ENCODE peak calls at places on chromosomes 7 and 10, in five cellular contexts. N is A549, L is K562, U is HepG2, O is GM12878. W is an unnamed sample.

GRCh38 chr7:158442260-158442659 is 145.4 kb downstream of the PTPRN2 start:
- DNase-seq in N (peak), L (no peak), U (peak), O (no peak), W (no peak)

GRCh38 chr10:71770255-71770654 is 3.1 kb downstream of the VSIR start:
- DNase-seq in N (no peak), L (no peak), U (no peak), O (no peak), W (no peak)

GRCh38 chr10:91536101-91536500 is 96.8 kb downstream of the PPP1R3C start:
- DNase-seq in N (no peak), L (no peak), U (no peak), O (no peak), W (no peak)

GRCh38 chr10:22317771-22318565 is 1.8 kb downstream of the COMMD3 start:
- DNase-seq in N (no peak), L (no peak), U (no peak), O (no peak), W (no peak)

GRCh38 chr7:66626236-66626957 is 2.3 kb upstream of the KCTD7 start:
- DNase-seq in N (no peak), L (no peak), U (peak), O (no peak), W (no peak)

GRCh38 chr10:693506-693905 is 4.0 kb upstream of the DIP2C start:
- DNase-seq in N (no peak), L (no peak), U (no peak), O (no peak), W (no peak)

GRCh38 chr7:100768784-100769183 is 35.4 kb downstream of the ZAN start:
- DNase-seq in N (no peak), L (no peak), U (no peak), O (no peak), W (no peak)

GRCh38 chr10:33321516-33321915 is 13.0 kb downstream of the NRP1 start:
- DNase-seq in N (no peak), L (no peak), U (no peak), O (no peak), W (no peak)

GRCh38 chr10:75469018-75469616 is 37.7 kb downstream of the LRMDA start:
- DNase-seq in N (peak), L (no peak), U (peak), O (no peak), W (peak)

GRCh38 chr10:34526758-34527730 is 288.1 kb downstream of the PARD3 start:
- DNase-seq in N (peak), L (no peak), U (no peak), O (no peak), W (peak)

GRCh38 chr10:100338434-100339036 is 8.5 kb upstream of the SCD start:
- DNase-seq in N (peak), L (peak), U (peak), O (no peak), W (peak)

GRCh38 chr10:91034494-91035157 is 113.7 kb upstream of the ANKRD1 start:
- DNase-seq in N (no peak), L (no peak), U (peak), O (no peak), W (peak)

GRCh38 chr10:82821043-82821442 is 946.0 kb downstream of the NRG3 start:
- DNase-seq in N (no peak), L (no peak), U (no peak), O (no peak), W (no peak)

GRCh38 chr10:124211921-124212320 is 118.5 kb upstream of the CHST15 start:
- DNase-seq in N (no peak), L (no peak), U (no peak), O (no peak), W (no peak)

GRCh38 chr7:81944103-81944502 is 174.3 kb upstream of the HGF start:
- DNase-seq in N (no peak), L (no peak), U (no peak), O (no peak), W (no peak)

GRCh38 chr10:48605264-48605615 is 367 bp upstream of the ARHGAP22 start:
- DNase-seq in N (no peak), L (no peak), U (no peak), O (no peak), W (peak)

GRCh38 chr10:48658243-48658888 is 26.3 kb upstream of the WDFY4 start:
- DNase-seq in N (peak), L (peak), U (peak), O (no peak), W (peak)

GRCh38 chr7:70092314-70093303 is 494.3 kb downstream of the AUTS2 start:
- DNase-seq in N (no peak), L (no peak), U (no peak), O (no peak), W (no peak)

GRCh38 chr7:32890553-32891045 is 961 bp downstream of the KBTBD2 start:
- DNase-seq in N (no peak), L (peak), U (peak), O (peak), W (no peak)

GRCh38 chr7:82701941-82702340 is 258.4 kb upstream of the CACNA2D1 start:
- DNase-seq in N (no peak), L (no peak), U (no peak), O (no peak), W (no peak)

GRCh38 chr10:62388328-62388727 is 14.2 kb downstream of the ZNF365 start:
- DNase-seq in N (no peak), L (peak), U (no peak), O (no peak), W (no peak)

GRCh38 chr7:107725138-107725740 is 18.7 kb upstream of the CBLL1 start:
- DNase-seq in N (peak), L (peak), U (peak), O (peak), W (peak)

GRCh38 chr10:51666476-51666875 is 32.9 kb downstream of the CSTF2T start:
- DNase-seq in N (no peak), L (no peak), U (no peak), O (no peak), W (no peak)

GRCh38 chr10:3229815-3230214 is 57.2 kb upstream of the PITRM1 start:
- DNase-seq in N (no peak), L (no peak), U (no peak), O (no peak), W (no peak)

GRCh38 chr10:47376522-47377220 is 7.4 kb downstream of the ZNF488 start:
- DNase-seq in N (no peak), L (no peak), U (no peak), O (no peak), W (no peak)

GRCh38 chr7:1027285-1028043 is 16.9 kb upstream of the GPR146 start:
- DNase-seq in N (no peak), L (peak), U (no peak), O (no peak), W (peak)

GRCh38 chr7:992742-993607 is 10.0 kb downstream of the CYP2W1 start:
- DNase-seq in N (peak), L (peak), U (peak), O (peak), W (peak)

GRCh38 chr7:1965579-1966294 is 267.0 kb downstream of the MAD1L1 start:
- DNase-seq in N (no peak), L (no peak), U (no peak), O (no peak), W (no peak)

GRCh38 chr7:90594791-90595317 is 1.3 kb upstream of the CDK14 start:
- DNase-seq in N (no peak), L (no peak), U (no peak), O (no peak), W (peak)

GRCh38 chr7:22563115-22563514 is 63.1 kb upstream of the STEAP1B start:
- DNase-seq in N (no peak), L (peak), U (no peak), O (no peak), W (peak)

GRCh38 chr10:100562806-100563293 is 27.1 kb downstream of the HIF1AN start:
- DNase-seq in N (peak), L (peak), U (peak), O (no peak), W (no peak)

GRCh38 chr7:36474283-36475010 is 84.8 kb downstream of the ANLN start:
- DNase-seq in N (no peak), L (peak), U (no peak), O (no peak), W (peak)

DNA sequence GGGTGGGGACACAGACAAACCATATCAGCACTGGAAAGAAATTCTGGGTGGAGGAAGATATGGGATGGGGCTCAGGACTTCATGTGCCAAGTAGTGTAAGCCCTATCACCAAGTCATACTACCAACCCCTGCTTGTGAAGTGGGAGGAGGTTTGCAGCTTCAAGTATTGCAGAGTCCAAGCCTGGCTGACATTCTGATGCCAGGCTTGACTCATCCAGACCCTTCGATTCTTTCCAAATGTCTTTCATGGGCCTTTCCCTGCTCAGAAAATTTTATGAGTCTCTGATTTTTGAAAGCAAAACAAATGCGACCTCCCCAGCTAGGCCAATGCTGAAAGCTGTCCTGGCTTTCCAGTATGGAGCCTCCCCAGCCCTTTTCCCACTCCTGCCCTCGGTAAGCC is 45.1 kb upstream of the SMNDC1 start:
- DNase-seq in N (no peak), L (no peak), U (no peak), O (no peak), W (no peak)
- H3K4me2 ChIP-seq in N (no peak), L (no peak), U (no peak), O (no peak), W (no peak)

GRCh38 chr10:120517881-120518484 is 61.0 kb downstream of the PLPP4 start:
- DNase-seq in N (no peak), L (no peak), U (no peak), O (no peak), W (no peak)
- TF ChIP-seq MYC in N (no peak), L (no peak), U (no peak), O (no peak), W (no peak)

GRCh38 chr10:26483554-26483953 is 45.4 kb downstream of the APBB1IP start:
- DNase-seq in N (no peak), L (no peak), U (peak), O (no peak), W (no peak)
- H3K4me2 ChIP-seq in N (peak), L (no peak), U (no peak), O (peak), W (no peak)

GRCh38 chr7:114916261-114916892 is 5.5 kb upstream of the MDFIC start:
- DNase-seq in N (no peak), L (no peak), U (no peak), O (peak), W (no peak)

GRCh38 chr7:114919587-114919986 is 2.3 kb upstream of the MDFIC start:
- DNase-seq in N (no peak), L (no peak), U (no peak), O (no peak), W (no peak)

GRCh38 chr7:114921636-114922150 is at the start of gene MDFIC:
- DNase-seq in N (peak), L (no peak), U (no peak), O (no peak), W (peak)

GRCh38 chr7:114922151-114922651 is 307 bp downstream of the MDFIC start:
- DNase-seq in N (peak), L (no peak), U (no peak), O (no peak), W (peak)

DNA sequence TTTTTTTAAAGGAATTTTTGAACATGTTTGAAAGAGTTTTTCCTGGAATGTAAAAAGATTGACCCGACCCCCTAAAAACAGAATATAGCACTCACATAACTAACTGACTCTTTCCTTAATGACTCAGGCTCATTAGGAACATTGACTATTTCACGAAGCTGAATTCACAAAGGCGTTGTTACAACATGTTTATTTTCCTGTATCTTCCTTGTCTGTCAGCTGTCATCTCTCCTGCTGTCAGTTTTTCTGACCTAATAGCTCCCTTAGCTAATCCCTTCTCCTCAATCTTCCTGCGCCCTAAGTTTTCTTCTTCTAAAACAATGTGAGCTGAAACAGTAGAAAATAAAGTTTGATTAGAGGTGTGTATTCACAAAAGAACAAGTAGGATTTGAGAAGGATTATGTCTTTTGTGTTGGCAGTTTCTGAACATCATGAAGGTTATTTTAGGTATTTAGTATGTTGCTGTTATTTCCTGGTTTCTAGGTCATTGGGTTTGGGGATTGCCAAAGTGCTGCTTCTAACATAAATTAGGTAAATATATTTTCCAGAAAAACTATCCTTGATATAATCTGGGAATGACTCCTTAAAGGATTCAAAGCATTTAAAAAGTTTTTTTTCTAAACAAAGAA is 4.6 kb upstream of the MDFIC start:
- DNase-seq in N (no peak), L (no peak), U (no peak), O (no peak), W (no peak)
- TF ChIP-seq MYC in N (no peak), L (no peak), U (no peak), O (no peak), W (no peak)

DNA sequence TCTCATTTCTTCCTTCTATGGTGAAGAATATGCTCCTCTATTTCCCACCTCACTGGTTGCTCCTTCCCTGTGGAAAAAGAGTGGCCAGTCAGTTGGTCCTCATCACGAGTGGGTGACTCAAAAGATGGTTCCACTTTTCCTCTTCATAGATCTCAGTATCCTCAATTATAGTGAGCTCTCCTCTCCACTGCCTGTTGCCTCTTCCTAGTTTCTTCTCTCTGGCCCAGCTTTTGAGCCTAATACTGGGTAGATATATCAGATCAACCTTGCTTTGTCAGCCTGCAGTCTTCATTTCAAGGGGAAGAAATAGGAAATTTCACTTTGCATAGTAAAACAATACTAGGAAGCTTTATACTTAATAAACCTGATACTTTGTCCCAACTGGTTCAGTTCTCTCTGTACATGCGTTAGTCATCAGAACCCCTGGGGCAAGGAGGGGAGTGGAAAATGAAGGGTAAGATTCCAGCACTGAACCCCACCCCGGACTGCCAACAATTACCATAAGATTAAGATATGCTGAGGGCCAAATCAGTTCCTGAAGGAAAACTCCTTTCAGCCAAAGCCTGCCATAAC is 15.5 kb upstream of the WNT16 start:
- DNase-seq in N (no peak), L (no peak), U (no peak), O (no peak), W (no peak)
- H3K4me2 ChIP-seq in N (peak), L (no peak), U (no peak), O (peak), W (no peak)

GRCh38 chr7:140697447-140698143 is 1.1 kb downstream of the NDUFB2 start:
- DNase-seq in N (no peak), L (no peak), U (no peak), O (no peak), W (no peak)
- TF ChIP-seq MYC in N (no peak), L (no peak), U (no peak), O (no peak), W (no peak)